ENCODE peak calls at places on chromosome 4, in four cellular contexts. D is uterus, W is cardiac muscle cell, T is pancreas. Z is an unnamed sample. For H3K4me1 and H3K9me3, the result is how much of the 10 kb centered on the place peaks cover.

GRCh38 chr4:177051473-177052060 is 258.1 kb upstream of the NEIL3 start:
- DNase-seq in T (peak), D (no peak), W (peak), Z (peak)

GRCh38 chr4:107155366-107155765 is 119.3 kb upstream of the DKK2 start:
- DNase-seq in W (no peak), T (no peak), D (no peak), Z (no peak)

GRCh38 chr4:7403001-7403400 is 31.7 kb downstream of the PSAPL1 start:
- DNase-seq in T (no peak), W (no peak), D (no peak), Z (no peak)

GRCh38 chr4:189802884-189803283 is 137.8 kb upstream of the FRG1 start:
- DNase-seq in D (no peak), T (no peak), W (no peak), Z (no peak)

GRCh38 chr4:160038560-160038959 is 935.7 kb downstream of the RAPGEF2 start:
- DNase-seq in D (no peak), T (no peak), W (no peak), Z (no peak)

GRCh38 chr4:150952167-150952845 is 62.8 kb downstream of the LRBA start:
- DNase-seq in W (no peak), D (no peak), T (no peak), Z (no peak)

GRCh38 chr4:44931720-44932119 is 205.4 kb upstream of the GNPDA2 start:
- DNase-seq in T (no peak), W (no peak), D (no peak), Z (no peak)

GRCh38 chr4:39029752-39030694 is 2.2 kb downstream of the TMEM156 start:
- DNase-seq in W (no peak), D (no peak), T (no peak), Z (no peak)

GRCh38 chr4:30443289-30443688 is 276.9 kb upstream of the PCDH7 start:
- DNase-seq in T (no peak), D (no peak), W (no peak), Z (no peak)

GRCh38 chr4:121510260-121510942 is 129.6 kb upstream of the QRFPR start:
- DNase-seq in W (no peak), T (no peak), D (no peak), Z (no peak)

GRCh38 chr4:186820371-186820990 is 96.8 kb upstream of the FAT1 start:
- DNase-seq in D (no peak), W (peak), T (no peak), Z (no peak)

GRCh38 chr4:139740531-139741041 is 75.0 kb downstream of the MGST2 start:
- DNase-seq in W (peak), T (peak), D (peak), Z (peak)

GRCh38 chr4:86249074-86249473 is 110.8 kb downstream of the MAPK10 start:
- DNase-seq in W (no peak), D (no peak), T (no peak), Z (no peak)

GRCh38 chr4:73862357-73862756 is 6.8 kb upstream of the CXCL1 start:
- DNase-seq in T (no peak), W (no peak), D (no peak), Z (no peak)

GRCh38 chr4:125316781-125317525 is 2.2 kb downstream of the FAT4 start:
- DNase-seq in W (peak), D (peak), T (peak), Z (peak)

GRCh38 chr4:154744341-154744948 is 645 bp downstream of the LRAT start:
- DNase-seq in D (no peak), W (no peak), T (peak), Z (no peak)
- H3K4me3 ChIP-seq in D (peak), W (peak), T (peak), Z (peak)

GRCh38 chr4:15653430-15653829 is 1.7 kb downstream of the FBXL5 start:
- DNase-seq in T (no peak), W (no peak), D (no peak), Z (no peak)

GRCh38 chr4:15656038-15656470 is 897 bp upstream of the FBXL5 start:
- DNase-seq in T (no peak), W (peak), D (no peak), Z (no peak)

GRCh38 chr4:15655223-15656037 is at the start of gene FBXL5:
- DNase-seq in T (peak), D (peak), W (peak), Z (peak)

GRCh38 chr4:15653864-15654391 is 1.2 kb downstream of the FBXL5 start:
- DNase-seq in D (no peak), T (no peak), W (peak), Z (peak)

GRCh38 chr4:15654556-15655222 is 468 bp downstream of the FBXL5 start:
- DNase-seq in D (peak), T (peak), W (peak), Z (peak)
- H3K4me1 ChIP-seq in D (under half), T (under half), W (under half), Z (under half)

GRCh38 chr4:110200673-110201072 is 2.3 kb upstream of the ELOVL6 start:
- DNase-seq in W (no peak), D (no peak), T (no peak), Z (no peak)

GRCh38 chr4:110196206-110196870 is 2.1 kb downstream of the ELOVL6 start:
- DNase-seq in D (peak), T (peak), W (peak), Z (peak)

GRCh38 chr4:110197421-110198398 is 705 bp downstream of the ELOVL6 start:
- DNase-seq in D (peak), W (peak), T (peak), Z (peak)

GRCh38 chr4:110196871-110197420 is 1.5 kb downstream of the ELOVL6 start:
- DNase-seq in D (no peak), W (peak), T (no peak), Z (no peak)

GRCh38 chr4:110198472-110199419 is at the start of gene ELOVL6:
- DNase-seq in W (peak), D (peak), T (peak), Z (peak)
- H3K9me3 ChIP-seq in W (under half), D (under half), T (under half), Z (under half)

GRCh38 chr4:95546866-95547707 is 1.7 kb downstream of the UNC5C start:
- DNase-seq in D (no peak), W (no peak), T (no peak), Z (peak)

GRCh38 chr4:95547708-95548471 is 883 bp downstream of the UNC5C start:
- DNase-seq in D (peak), W (peak), T (no peak), Z (peak)

GRCh38 chr4:95546236-95546635 is 2.5 kb downstream of the UNC5C start:
- DNase-seq in W (no peak), D (no peak), T (no peak), Z (no peak)

GRCh38 chr4:95544433-95545103 is 4.2 kb downstream of the UNC5C start:
- DNase-seq in D (no peak), W (peak), T (no peak), Z (no peak)

DNA sequence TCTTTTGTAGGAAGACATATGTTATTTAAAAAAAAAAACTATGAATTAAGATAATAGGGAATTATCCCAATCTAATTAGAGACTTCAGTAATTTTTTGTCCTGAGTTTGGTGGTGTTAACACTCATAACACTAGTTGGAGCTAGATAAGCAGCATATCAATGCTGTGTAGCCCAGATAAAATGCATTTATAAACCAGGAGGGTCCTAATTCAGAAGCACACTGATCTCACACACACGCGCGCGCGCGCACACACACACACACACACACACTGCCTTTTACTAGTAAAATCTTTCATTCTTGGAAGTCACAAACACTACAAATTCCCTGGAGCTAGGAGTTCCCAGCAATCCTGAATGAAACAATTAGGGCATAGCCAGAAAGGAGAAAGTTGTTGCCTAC is 3.2 kb downstream of the UNC5C start:
- DNase-seq in D (no peak), T (no peak), W (no peak), Z (peak)
- H3K4me3 ChIP-seq in D (no peak), T (no peak), W (peak), Z (peak)

DNA sequence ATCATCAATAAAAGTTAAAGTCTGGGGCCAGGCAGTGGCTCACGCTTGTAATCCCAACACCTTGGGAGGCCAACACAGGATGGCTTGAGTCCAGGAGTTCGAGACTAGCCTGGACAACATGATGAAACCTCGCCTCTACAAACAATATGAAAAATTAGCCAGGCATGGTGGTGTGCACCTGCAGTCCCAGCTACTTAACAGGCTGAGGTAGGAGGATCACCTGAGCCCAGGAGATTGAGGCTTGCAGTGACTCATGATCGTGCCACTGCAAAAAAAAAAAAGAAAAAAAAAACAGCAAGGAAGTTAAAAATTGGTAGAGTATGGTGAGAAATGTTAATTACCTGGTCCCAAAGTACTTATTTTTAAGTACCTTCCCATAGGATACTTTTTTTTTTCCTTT is 27.5 kb downstream of the FBXW7 start:
- DNase-seq in W (no peak), T (no peak), D (no peak), Z (no peak)
- H3K4me1 ChIP-seq in W (under half), T (under half), D (under half), Z (under half)

DNA sequence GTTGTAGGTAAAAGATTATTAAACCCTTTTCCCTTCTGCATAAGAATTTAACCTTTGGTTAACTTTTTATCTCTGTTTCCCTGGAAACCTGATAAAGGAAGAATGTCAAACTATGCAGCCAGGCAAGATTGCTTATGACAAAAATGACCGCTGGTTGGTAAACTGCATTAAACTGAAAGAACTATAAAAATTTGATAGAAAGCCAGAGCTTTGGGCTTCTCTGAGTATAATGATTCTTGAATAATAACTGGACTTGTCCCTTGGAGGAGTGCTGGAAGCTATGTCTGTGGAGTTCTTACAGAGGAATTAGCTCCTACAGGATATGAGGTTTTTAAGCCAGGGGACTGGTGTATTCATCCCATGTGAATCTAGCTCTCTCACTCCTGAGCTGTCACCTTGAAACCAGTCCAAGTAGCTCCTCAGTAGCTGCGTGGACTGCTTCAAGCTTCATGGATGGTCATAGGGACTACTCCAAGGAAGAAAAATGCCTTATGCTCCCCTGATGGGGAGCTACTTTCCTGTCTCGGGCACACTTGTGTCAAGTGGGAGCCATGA is 52.0 kb downstream of the RASL11B start:
- DNase-seq in W (peak), D (no peak), T (peak), Z (no peak)
- H3K9me3 ChIP-seq in W (under half), D (under half), T (under half), Z (under half)